ENCODE peak calls at places on chromosomes 4 and X, in eight cellular contexts. X, S, V, A, B, Q, Z and R are unnamed samples. For H3K4me1, the result is how much of the 10 kb centered on the place peaks cover.

GRCh38 chr4:3193531-3194203 is 55.3 kb upstream of the MSANTD1 start:
- DNase-seq in X (no peak), S (no peak), V (peak), A (no peak), B (no peak), Q (no peak), Z (no peak), R (peak)

GRCh38 chr4:102723511-102723910 is 37.3 kb downstream of the MANBA start:
- DNase-seq in X (no peak), S (no peak), V (no peak), A (no peak), B (no peak), Q (no peak), Z (no peak), R (no peak)

GRCh38 chr4:7831330-7831729 is 108.3 kb downstream of the AFAP1 start:
- DNase-seq in X (peak), S (peak), V (no peak), A (no peak), B (no peak), Q (peak), Z (no peak), R (no peak)

GRCh38 chr4:108473163-108473720 is 147.1 kb upstream of the RPL34 start:
- DNase-seq in X (no peak), S (no peak), V (no peak), A (no peak), B (no peak), Q (no peak), Z (no peak), R (no peak)

GRCh38 chr4:118974758-118975157 is 86.1 kb downstream of the SYNPO2 start:
- DNase-seq in X (peak), S (no peak), V (no peak), A (no peak), B (peak), Q (no peak), Z (no peak), R (no peak)

GRCh38 chr4:97496298-97496873 is 646.9 kb downstream of the STPG2 start:
- DNase-seq in X (peak), S (no peak), V (no peak), A (no peak), B (peak), Q (no peak), Z (no peak), R (no peak)

GRCh38 chrX:20061869-20062254 is 54.8 kb downstream of the MAP7D2 start:
- DNase-seq in X (peak), S (no peak), V (no peak), A (no peak), B (peak), Q (peak), Z (no peak), R (no peak)

GRCh38 chr4:7393491-7394183 is 41.1 kb downstream of the PSAPL1 start:
- DNase-seq in X (no peak), S (no peak), V (no peak), A (peak), B (no peak), Q (no peak), Z (peak), R (no peak)

GRCh38 chrX:28189011-28189410 is 207.8 kb upstream of the DCAF8L1 start:
- DNase-seq in X (peak), S (no peak), V (no peak), A (no peak), B (peak), Q (no peak), Z (no peak), R (no peak)

GRCh38 chr4:184356366-184356765 is 118.0 kb downstream of the IRF2 start:
- DNase-seq in X (no peak), S (no peak), V (no peak), A (peak), B (peak), Q (no peak), Z (no peak), R (no peak)
- H3K4me1 ChIP-seq in X (under half), S (under half), V (under half), A (under half), B (under half), Q (under half), Z (under half), R (under half)

GRCh38 chrX:153967536-153968214 is 3.9 kb downstream of the HCFC1 start:
- DNase-seq in X (no peak), S (no peak), V (no peak), A (no peak), B (no peak), Q (no peak), Z (no peak), R (no peak)
- H3K4me1 ChIP-seq in X (under half), S (under half), V (under half), A (half or more), B (under half), Q (under half), Z (under half), R (under half)

GRCh38 chr4:54176202-54176601 is 52.9 kb upstream of the PDGFRA start:
- DNase-seq in X (no peak), S (no peak), V (no peak), A (no peak), B (no peak), Q (no peak), Z (no peak), R (no peak)

GRCh38 chr4:54173281-54173912 is 55.7 kb upstream of the PDGFRA start:
- DNase-seq in X (no peak), S (no peak), V (no peak), A (no peak), B (no peak), Q (no peak), Z (no peak), R (no peak)

GRCh38 chr4:54169176-54169575 is 59.9 kb upstream of the PDGFRA start:
- DNase-seq in X (peak), S (no peak), V (no peak), A (no peak), B (no peak), Q (no peak), Z (no peak), R (no peak)

GRCh38 chr4:54167508-54167907 is 61.6 kb upstream of the PDGFRA start:
- DNase-seq in X (no peak), S (no peak), V (no peak), A (no peak), B (no peak), Q (peak), Z (no peak), R (no peak)

DNA sequence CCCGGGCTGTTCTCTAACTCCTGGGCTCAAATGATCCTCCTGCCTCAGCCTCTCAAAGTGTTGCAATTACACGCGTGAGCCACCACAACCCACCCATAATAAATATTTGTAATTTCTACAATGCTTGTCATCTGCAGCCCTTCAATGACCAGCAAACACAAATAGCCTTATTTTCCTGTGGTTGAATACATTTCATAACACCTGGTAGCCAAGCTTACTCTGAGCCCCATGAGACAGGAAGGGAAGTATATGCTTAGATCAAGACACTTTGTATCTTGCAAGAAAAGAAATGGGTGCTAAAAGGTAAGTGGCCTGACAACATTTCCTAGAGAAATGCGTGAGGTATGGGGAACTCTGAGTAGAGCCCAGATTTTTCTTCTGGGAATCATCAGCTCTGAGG is 56.9 kb upstream of the PDGFRA start:
- DNase-seq in X (no peak), S (no peak), V (no peak), A (no peak), B (no peak), Q (no peak), Z (no peak), R (peak)
- H3K4me1 ChIP-seq in X (under half), S (under half), V (under half), A (under half), B (under half), Q (under half), Z (under half), R (under half)

GRCh38 chrX:147646949-147647717 is 264.6 kb upstream of the FMR1 start:
- DNase-seq in X (no peak), S (no peak), V (no peak), A (no peak), B (no peak), Q (peak), Z (no peak), R (no peak)
- H3K4me1 ChIP-seq in X (under half), S (under half), V (under half), A (under half), B (under half), Q (under half), Z (under half), R (under half)

DNA sequence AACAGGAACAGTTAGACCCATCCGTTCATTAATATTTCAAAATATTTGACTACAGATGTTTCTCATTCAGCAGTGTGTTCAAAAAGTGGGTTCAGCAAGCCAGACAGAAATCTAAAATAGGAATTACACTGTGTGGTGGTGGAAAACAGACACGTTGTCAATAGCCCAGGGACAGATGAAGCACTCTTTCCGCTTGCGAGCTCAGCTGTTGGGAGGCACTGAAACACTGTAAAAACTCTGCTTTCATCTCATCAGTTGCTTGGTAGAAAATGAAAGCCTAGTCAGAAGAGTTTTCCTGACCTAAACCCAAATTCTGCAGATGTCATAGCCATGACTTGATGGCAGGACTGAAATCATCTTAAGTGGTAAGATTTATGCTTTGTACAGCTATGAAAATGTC is 38.5 kb downstream of the LRP2BP start:
- DNase-seq in X (no peak), S (no peak), V (no peak), A (no peak), B (no peak), Q (no peak), Z (no peak), R (no peak)
- H3K4me1 ChIP-seq in X (under half), S (under half), V (under half), A (under half), B (under half), Q (under half), Z (under half), R (under half)